ENCODE peak calls at places on chromosomes 11 and 22, in eight cellular contexts. G is naive thymus-derived CD4-positive, alpha-beta T cell; V is CD4-positive, CD25-positive, alpha-beta regulatory T cell; O is uterus; H is CD8-positive, alpha-beta T cell; W is heart left ventricle; Y is mammary epithelial cell; M is GM23248. I is an unnamed sample. For H3K36me3, the result is how much of the 10 kb centered on the place peaks cover.

GRCh38 chr11:76658651-76659650 is 11.6 kb downstream of the LRRC32 start:
- DNase-seq in G (no peak), V (no peak), O (no peak), H (no peak), W (no peak), Y (no peak), M (no peak), I (no peak)

GRCh38 chr11:9660886-9661285 is 3.0 kb upstream of the SWAP70 start:
- DNase-seq in G (no peak), V (no peak), O (no peak), H (no peak), W (no peak), Y (peak), M (peak), I (no peak)

GRCh38 chr11:86869966-86870570 is 69.7 kb downstream of the PRSS23 start:
- DNase-seq in G (peak), V (no peak), O (peak), H (peak), W (peak), Y (peak), M (peak), I (no peak)

GRCh38 chr11:2380807-2381350 is 3.8 kb downstream of the CD81 start:
- DNase-seq in G (no peak), V (no peak), O (peak), H (no peak), W (peak), Y (no peak), M (peak), I (peak)

GRCh38 chr11:2885676-2886081 is at the start of gene CDKN1C:
- DNase-seq in G (peak), V (peak), O (peak), H (peak), W (peak), Y (peak), M (peak), I (peak)

GRCh38 chr11:130551388-130551787 is 102.9 kb downstream of the ADAMTS15 start:
- DNase-seq in G (no peak), V (no peak), O (no peak), H (no peak), W (no peak), Y (no peak), M (peak), I (no peak)

GRCh38 chr11:10858505-10859360 is 880 bp upstream of the ZBED5 start:
- DNase-seq in G (peak), V (peak), O (peak), H (peak), W (peak), Y (no peak), M (peak), I (peak)

GRCh38 chr22:29314074-29314473 is 1.4 kb downstream of the RASL10A start:
- DNase-seq in G (no peak), V (no peak), O (no peak), H (no peak), W (no peak), Y (no peak), M (no peak), I (no peak)

GRCh38 chr11:41660585-41660984 is 201.1 kb upstream of the LRRC4C start:
- DNase-seq in G (no peak), V (no peak), O (no peak), H (no peak), W (no peak), Y (no peak), M (no peak), I (no peak)

DNA sequence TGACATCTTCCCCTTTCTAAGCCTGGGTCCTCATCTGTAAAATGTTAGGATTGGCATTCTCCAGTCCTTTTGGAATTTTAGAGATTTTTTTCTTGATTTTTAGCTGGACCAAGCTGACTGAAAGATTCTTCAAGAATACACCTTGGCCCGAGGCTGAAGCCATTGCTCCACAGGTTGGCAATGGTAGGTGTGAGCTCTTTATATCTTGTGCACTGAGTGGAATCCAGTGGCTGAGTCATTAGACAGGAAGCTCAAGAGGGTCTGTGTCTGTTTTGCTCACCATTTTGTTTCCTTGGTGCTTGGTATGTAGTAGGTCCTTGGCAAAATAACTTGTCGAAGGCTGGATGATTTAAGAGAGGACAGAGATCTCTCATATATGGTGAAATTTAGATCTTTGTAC is 6.2 kb downstream of the EIF3L start:
- DNase-seq in G (no peak), V (no peak), O (no peak), H (no peak), W (no peak), Y (no peak), M (no peak), I (no peak)
- H3K36me3 ChIP-seq in G (half or more), V (half or more), O (under half), H (under half), W (half or more), Y (under half), M (half or more), I (under half)

GRCh38 chr22:35834080-35834479 is 116.4 kb downstream of the APOL5 start:
- DNase-seq in G (no peak), V (no peak), O (no peak), H (no peak), W (no peak), Y (no peak), M (no peak), I (no peak)

GRCh38 chr22:35838849-35839646 is 121.4 kb downstream of the APOL5 start:
- DNase-seq in G (no peak), V (no peak), O (peak), H (no peak), W (no peak), Y (peak), M (peak), I (no peak)

GRCh38 chr22:35837328-35837727 is 119.7 kb downstream of the APOL5 start:
- DNase-seq in G (no peak), V (no peak), O (no peak), H (no peak), W (no peak), Y (peak), M (no peak), I (no peak)

GRCh38 chr22:35835267-35835997 is 117.8 kb downstream of the APOL5 start:
- DNase-seq in G (no peak), V (no peak), O (no peak), H (no peak), W (no peak), Y (peak), M (peak), I (no peak)

GRCh38 chr22:35835998-35836691 is 118.5 kb downstream of the APOL5 start:
- DNase-seq in G (no peak), V (no peak), O (peak), H (no peak), W (peak), Y (peak), M (peak), I (no peak)
- H3K4me3 ChIP-seq in G (no peak), V (no peak), O (peak), H (no peak), W (no peak), Y (peak), M (peak), I (no peak)

DNA sequence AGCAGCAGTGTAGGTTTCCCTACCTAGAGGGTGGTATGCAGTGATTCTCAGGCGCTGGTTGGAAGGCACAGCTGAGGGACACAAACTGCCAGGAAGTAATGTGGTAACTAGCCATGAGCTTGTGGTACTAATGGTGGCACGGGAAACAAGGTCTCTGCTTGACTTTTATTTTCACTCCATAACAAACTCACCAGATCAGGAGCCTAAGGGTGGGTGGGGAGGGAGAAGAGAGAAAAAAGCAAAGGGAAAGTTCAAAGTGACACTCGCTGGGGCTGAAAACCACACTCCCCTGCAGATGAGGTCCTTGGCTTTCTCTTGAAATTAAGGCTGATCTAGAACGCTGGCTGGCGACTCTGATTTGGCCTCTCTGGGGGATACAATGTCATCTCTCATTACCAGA is 22.0 kb downstream of the TRAF6 start:
- DNase-seq in G (no peak), V (no peak), O (no peak), H (no peak), W (no peak), Y (no peak), M (no peak), I (no peak)
- H3K36me3 ChIP-seq in G (under half), V (under half), O (under half), H (under half), W (half or more), Y (under half), M (half or more), I (under half)

GRCh38 chr22:36493690-36494110 is 12.3 kb upstream of the TXN2 start:
- DNase-seq in G (no peak), V (no peak), O (no peak), H (no peak), W (peak), Y (no peak), M (no peak), I (peak)
- H3K4me3 ChIP-seq in G (no peak), V (no peak), O (no peak), H (no peak), W (no peak), Y (no peak), M (no peak), I (no peak)

GRCh38 chr11:70091651-70092050 is 13.5 kb downstream of the ANO1 start:
- DNase-seq in G (no peak), V (no peak), O (no peak), H (no peak), W (no peak), Y (no peak), M (no peak), I (no peak)

GRCh38 chr11:70087446-70088167 is 9.5 kb downstream of the ANO1 start:
- DNase-seq in G (no peak), V (no peak), O (no peak), H (no peak), W (no peak), Y (no peak), M (no peak), I (no peak)

GRCh38 chr11:70090989-70091388 is 12.9 kb downstream of the ANO1 start:
- DNase-seq in G (no peak), V (no peak), O (no peak), H (no peak), W (peak), Y (no peak), M (peak), I (no peak)

GRCh38 chr11:70088735-70089250 is 10.7 kb downstream of the ANO1 start:
- DNase-seq in G (no peak), V (no peak), O (no peak), H (no peak), W (no peak), Y (no peak), M (no peak), I (no peak)

DNA sequence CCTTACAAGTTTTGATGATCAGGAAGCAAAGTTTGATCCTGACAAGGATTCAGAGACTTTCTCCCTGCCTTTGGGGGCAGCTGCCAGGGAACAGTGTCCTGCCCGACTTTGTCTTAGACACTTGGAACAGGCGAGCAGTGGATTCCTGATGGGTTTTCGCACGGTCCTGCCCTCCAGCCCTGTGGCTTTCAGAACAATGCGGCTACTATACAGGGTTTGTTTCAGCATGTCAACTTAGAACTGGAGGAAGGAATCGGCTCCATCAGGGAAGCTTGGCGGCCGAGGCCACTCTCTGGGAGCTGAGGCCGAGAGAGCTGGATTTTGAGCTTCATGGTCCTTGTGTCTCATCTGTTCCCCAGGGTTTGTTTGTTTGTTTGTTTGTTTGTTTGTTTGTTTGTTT is 11.5 kb downstream of the ANO1 start:
- DNase-seq in G (no peak), V (no peak), O (no peak), H (no peak), W (no peak), Y (peak), M (no peak), I (no peak)
- H3K36me3 ChIP-seq in G (under half), V (under half), O (under half), H (under half), W (under half), Y (under half), M (under half), I (under half)

DNA sequence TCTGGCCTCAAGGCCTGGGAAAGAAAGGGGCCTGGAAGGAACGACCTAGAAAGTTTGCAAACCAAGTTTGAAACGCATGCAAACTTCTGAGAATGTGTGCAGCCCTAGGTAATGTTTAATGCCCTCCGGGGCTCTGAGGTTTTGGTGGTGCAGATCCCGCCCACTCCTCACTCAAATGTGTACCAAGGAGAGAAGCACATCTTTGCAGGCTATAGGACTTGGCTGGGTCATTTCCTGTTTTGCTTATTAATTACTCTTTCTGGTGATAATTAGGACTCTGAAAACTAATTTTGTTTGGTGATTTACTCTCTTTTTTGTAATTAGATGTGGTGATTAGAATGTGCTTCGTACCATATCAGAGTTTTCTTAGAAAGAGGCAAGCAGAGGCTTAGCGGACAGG is 625.9 kb upstream of the CADM1 start:
- DNase-seq in G (no peak), V (no peak), O (no peak), H (no peak), W (no peak), Y (no peak), M (no peak), I (no peak)
- H3K4me3 ChIP-seq in G (no peak), V (no peak), O (no peak), H (no peak), W (no peak), Y (no peak), M (no peak), I (no peak)

GRCh38 chr11:45232341-45233080 is 53.6 kb downstream of the SYT13 start:
- DNase-seq in G (no peak), V (no peak), O (no peak), H (no peak), W (no peak), Y (no peak), M (no peak), I (no peak)

GRCh38 chr11:45233804-45234170 is 52.4 kb downstream of the SYT13 start:
- DNase-seq in G (no peak), V (no peak), O (no peak), H (no peak), W (no peak), Y (no peak), M (no peak), I (no peak)

GRCh38 chr11:45234306-45235006 is 51.7 kb downstream of the SYT13 start:
- DNase-seq in G (no peak), V (no peak), O (no peak), H (no peak), W (no peak), Y (no peak), M (no peak), I (no peak)

GRCh38 chr11:45229401-45229800 is 56.7 kb downstream of the SYT13 start:
- DNase-seq in G (no peak), V (no peak), O (no peak), H (no peak), W (no peak), Y (no peak), M (no peak), I (no peak)

GRCh38 chr11:45233121-45233803 is 52.9 kb downstream of the SYT13 start:
- DNase-seq in G (peak), V (peak), O (peak), H (peak), W (peak), Y (peak), M (peak), I (no peak)
- H3K36me3 ChIP-seq in G (under half), V (under half), O (under half), H (under half), W (under half), Y (under half), M (under half), I (under half)